ENCODE peak calls at places on chromosomes 6 and 20, in nine cellular contexts. V is ascending aorta, L is keratinocyte, Z is hepatocyte, S is mammary epithelial cell, B is HFF-Myc, U is progenitor cell of endocrine pancreas, H is choroid plexus epithelial cell, N is GM20000. Y is an unnamed sample.
A peak's percentile ranks its signal among the peaks of the same experiment; 100 is the strongest.

GRCh38 chr20:45629496-45630100 is at the start of gene WFDC10A:
- DNase-seq in V (no peak), L (peak; percentile 28), Z (peak; percentile 72), S (peak; percentile 68), B (peak; percentile 19), U (no peak), H (peak; percentile 71), N (peak; percentile 67), Y (no peak)

GRCh38 chr20:17854307-17854903 is 114.2 kb downstream of the SNX5 start:
- DNase-seq in V (no peak), L (no peak), Z (peak; percentile 58), S (peak; percentile 27), B (no peak), U (no peak), H (peak; percentile 69), N (no peak), Y (no peak)

GRCh38 chr6:17998442-17998841 is 11.0 kb upstream of the KIF13A start:
- DNase-seq in V (no peak), L (no peak), Z (no peak), S (peak; percentile 62), B (no peak), U (no peak), H (no peak), N (no peak), Y (no peak)

GRCh38 chr6:140071115-140071514 is 696.7 kb upstream of the CITED2 start:
- DNase-seq in V (no peak), L (no peak), Z (peak; percentile 14), S (peak; percentile 55), B (no peak), U (no peak), H (peak; percentile 98), N (no peak), Y (peak; percentile 85)

GRCh38 chr20:2914160-2914559 is 40.9 kb downstream of the PTPRA start:
- DNase-seq in V (no peak), L (no peak), Z (peak; percentile 43), S (peak; percentile 18), B (no peak), U (no peak), H (peak; percentile 60), N (peak; percentile 14), Y (no peak)

GRCh38 chr6:118708736-118709135 is 57.3 kb upstream of the CEP85L start:
- DNase-seq in V (no peak), L (no peak), Z (no peak), S (no peak), B (no peak), U (no peak), H (peak; percentile 61), N (no peak), Y (no peak)

GRCh38 chr6:12403946-12404647 is 113.9 kb downstream of the EDN1 start:
- DNase-seq in V (no peak), L (no peak), Z (no peak), S (no peak), B (no peak), U (no peak), H (no peak), N (no peak), Y (no peak)

GRCh38 chr6:144052488-144052887 is 42.9 kb downstream of the SF3B5 start:
- DNase-seq in V (no peak), L (no peak), Z (no peak), S (no peak), B (no peak), U (no peak), H (no peak), N (no peak), Y (no peak)

GRCh38 chr6:26536571-26537159 is 1.5 kb upstream of the HMGN4 start:
- DNase-seq in V (peak; percentile 83), L (no peak), Z (peak; percentile 59), S (peak; percentile 26), B (no peak), U (no peak), H (peak; percentile 84), N (no peak), Y (no peak)

GRCh38 chr20:60170116-60170515 is 211.9 kb downstream of the CDH26 start:
- DNase-seq in V (no peak), L (no peak), Z (no peak), S (no peak), B (no peak), U (no peak), H (no peak), N (no peak), Y (no peak)

GRCh38 chr6:22113046-22113766 is 183.6 kb downstream of the PRL start:
- DNase-seq in V (peak; percentile 79), L (no peak), Z (peak; percentile 44), S (peak; percentile 97), B (peak; percentile 52), U (no peak), H (peak; percentile 98), N (no peak), Y (peak; percentile 91)

GRCh38 chr6:747921-748320 is 55.0 kb upstream of the EXOC2 start:
- DNase-seq in V (no peak), L (no peak), Z (no peak), S (no peak), B (no peak), U (no peak), H (no peak), N (no peak), Y (no peak)

GRCh38 chr6:168865-169455 is 123.3 kb upstream of the DUSP22 start:
- DNase-seq in V (no peak), L (no peak), Z (peak; percentile 62), S (peak; percentile 44), B (no peak), U (no peak), H (peak; percentile 71), N (peak; percentile 46), Y (peak; percentile 4)

GRCh38 chr20:32050851-32051556 is 1.0 kb upstream of the HCK start:
- DNase-seq in V (no peak), L (no peak), Z (no peak), S (no peak), B (no peak), U (no peak), H (no peak), N (peak; percentile 45), Y (no peak)

GRCh38 chr6:65707134-65707826 is at the start of gene EYS:
- DNase-seq in V (no peak), L (no peak), Z (no peak), S (no peak), B (no peak), U (no peak), H (no peak), N (no peak), Y (no peak)

GRCh38 chr6:5053038-5053437 is 32.1 kb upstream of the PPP1R3G start:
- DNase-seq in V (no peak), L (no peak), Z (no peak), S (no peak), B (no peak), U (no peak), H (peak; percentile 28), N (no peak), Y (no peak)

GRCh38 chr6:73631849-73632248 is 21.9 kb downstream of the SLC17A5 start:
- DNase-seq in V (no peak), L (no peak), Z (no peak), S (no peak), B (peak; percentile 19), U (no peak), H (peak; percentile 36), N (no peak), Y (no peak)

GRCh38 chr6:165762876-165763275 is 99.8 kb upstream of the PDE10A start:
- DNase-seq in V (no peak), L (no peak), Z (no peak), S (no peak), B (no peak), U (no peak), H (no peak), N (no peak), Y (no peak)

DNA sequence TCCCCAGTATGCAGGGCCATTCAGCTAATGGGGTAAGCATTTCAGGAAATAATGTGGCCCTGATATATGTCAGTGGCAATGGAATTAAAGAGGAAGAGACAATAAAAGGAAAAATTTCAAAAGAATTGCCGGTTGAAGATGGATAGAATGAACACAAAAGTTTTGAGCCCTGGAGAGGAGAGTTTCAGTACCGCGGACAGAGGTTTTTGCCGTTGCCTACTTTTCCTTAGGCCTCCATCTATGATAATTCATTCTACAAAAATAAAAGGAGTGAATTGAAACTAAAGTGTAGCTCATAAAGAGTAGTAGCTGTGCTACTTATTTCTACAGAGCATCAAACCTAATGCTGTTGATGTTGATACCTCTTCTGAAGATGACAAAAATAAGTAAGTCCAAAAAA is 140.7 kb downstream of the RNASET2 start:
- DNase-seq in V (no peak), L (no peak), Z (peak; percentile 46), S (peak; percentile 1), B (peak; percentile 2), U (no peak), H (peak; percentile 18), N (no peak), Y (no peak)
- TF ChIP-seq CTCF in V (no peak), L (no peak), Z (no peak), S (no peak), B (no peak), U (no peak), H (no peak), N (no peak), Y (no peak)

DNA sequence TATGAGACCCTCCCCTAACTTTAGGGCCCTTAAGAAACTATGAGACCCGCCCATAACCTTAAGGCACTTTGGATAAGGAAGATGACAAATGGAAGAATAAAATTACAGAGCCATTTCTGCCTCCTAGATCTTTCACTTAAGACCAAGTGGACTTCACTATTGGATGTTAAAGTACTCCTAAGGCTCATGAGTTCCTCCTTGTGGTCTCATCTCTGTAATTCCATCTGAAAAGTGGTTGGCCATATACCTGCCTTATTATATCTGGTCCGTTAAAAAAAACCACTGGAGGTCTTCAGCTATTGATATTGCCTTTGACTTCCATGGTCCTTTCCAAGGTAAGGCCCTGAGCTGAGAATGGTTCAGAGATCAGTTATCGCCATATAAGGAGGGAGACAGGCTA is 310.3 kb downstream of the EYA4 start:
- DNase-seq in V (no peak), L (no peak), Z (no peak), S (no peak), B (no peak), U (no peak), H (peak; percentile 72), N (no peak), Y (no peak)
- TF ChIP-seq CTCF in V (no peak), L (no peak), Z (peak; percentile 6), S (no peak), B (no peak), U (no peak), H (peak; percentile 32), N (no peak), Y (no peak)

DNA sequence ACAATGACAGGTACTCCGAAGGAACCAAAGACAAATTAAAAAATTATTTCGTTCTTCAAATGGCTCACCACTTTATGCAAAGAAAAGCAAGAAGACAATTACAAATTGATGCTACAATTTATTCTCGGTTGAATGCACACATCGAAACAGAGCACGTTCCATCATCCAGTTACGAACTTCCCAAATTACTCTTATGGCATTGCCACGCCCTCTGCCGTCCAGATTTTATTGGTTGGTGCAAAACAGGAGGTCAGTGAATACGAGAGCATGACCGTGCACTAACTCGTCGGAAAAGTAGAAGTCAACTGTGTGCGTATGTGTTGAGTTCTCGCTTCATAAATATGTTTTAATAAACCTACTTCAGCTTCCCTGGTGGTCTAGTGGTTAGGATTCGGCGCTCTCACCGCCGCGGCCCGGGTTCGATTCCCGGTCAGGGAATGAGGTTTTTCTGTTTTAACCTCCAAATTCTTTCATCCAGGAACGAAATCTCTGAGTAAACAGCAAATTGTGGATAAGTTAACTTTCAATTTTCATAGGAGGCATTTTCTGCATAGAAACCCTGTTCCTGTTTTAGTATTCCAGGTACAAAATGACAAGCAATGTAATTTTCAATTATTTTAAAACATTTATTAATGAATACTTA is 23.2 kb downstream of the ZNF311 start:
- DNase-seq in V (peak; percentile 96), L (peak; percentile 88), Z (peak; percentile 88), S (peak; percentile 91), B (peak; percentile 83), U (peak; percentile 62), H (peak; percentile 94), N (peak; percentile 72), Y (peak; percentile 84)
- TF ChIP-seq CTCF in V (peak; percentile 18), L (peak; percentile 47), Z (no peak), S (no peak), B (no peak), U (peak; percentile 10), H (no peak), N (no peak), Y (no peak)

GRCh38 chr6:15285682-15286294 is 39.9 kb downstream of the JARID2 start:
- DNase-seq in V (no peak), L (no peak), Z (no peak), S (no peak), B (no peak), U (no peak), H (peak; percentile 24), N (no peak), Y (no peak)
- TF ChIP-seq CTCF in V (no peak), L (peak; percentile 16), Z (no peak), S (no peak), B (no peak), U (no peak), H (peak; percentile 30), N (no peak), Y (peak; percentile 9)